ENCODE peak calls at places on chromosomes 6 and 20, in four cellular contexts. X, C, S and L are unnamed samples. For H3K27me3, the result is how much of the 10 kb centered on the place peaks cover.

GRCh38 chr6:111631018-111631417 is 25.3 kb upstream of the TRAF3IP2 start:
- DNase-seq in C (no peak), X (no peak), S (no peak), L (no peak)

GRCh38 chr20:1861347-1861987 is 33.7 kb upstream of the SIRPA start:
- DNase-seq in S (no peak), X (peak), C (no peak), L (no peak)

GRCh38 chr6:105045546-105045945 is 88.6 kb downstream of the LIN28B start:
- DNase-seq in S (no peak), C (no peak), X (peak), L (no peak)

GRCh38 chr20:7665311-7665863 is 274.9 kb downstream of the HAO1 start:
- DNase-seq in X (peak), C (no peak), S (no peak), L (no peak)

GRCh38 chr6:101830501-101831031 is 437.1 kb downstream of the GRIK2 start:
- DNase-seq in X (peak), C (no peak), S (no peak), L (no peak)

GRCh38 chr6:170116643-170117042 is 174.2 kb downstream of the DLL1 start:
- DNase-seq in S (no peak), X (no peak), C (no peak), L (peak)

GRCh38 chr6:121309768-121310473 is 24.4 kb downstream of the TBC1D32 start:
- DNase-seq in S (no peak), X (peak), C (no peak), L (no peak)

GRCh38 chr6:100880901-100881706 is at the start of gene ASCC3:
- DNase-seq in X (peak), S (peak), C (peak), L (peak)

GRCh38 chr6:163935158-163935762 is 520.7 kb downstream of the QKI start:
- DNase-seq in C (no peak), S (no peak), X (peak), L (no peak)

GRCh38 chr6:56359201-56359899 is 112.0 kb upstream of the COL21A1 start:
- DNase-seq in X (peak), C (peak), S (peak), L (peak)

GRCh38 chr20:472889-473292 is 10.6 kb upstream of the TBC1D20 start:
- DNase-seq in C (no peak), S (no peak), X (no peak), L (no peak)

GRCh38 chr6:7165736-7166296 is 58.1 kb downstream of the RREB1 start:
- DNase-seq in C (peak), X (peak), S (no peak), L (no peak)

GRCh38 chr20:64005394-64005793 is 24.5 kb downstream of the PRPF6 start:
- DNase-seq in C (no peak), X (no peak), S (no peak), L (no peak)

GRCh38 chr6:44221291-44221960 is 2.0 kb upstream of the SLC29A1 start:
- DNase-seq in S (peak), C (peak), X (peak), L (peak)

GRCh38 chr6:73704798-73705197 is 8.8 kb downstream of the CD109 start:
- DNase-seq in C (no peak), S (no peak), X (no peak), L (no peak)

GRCh38 chr20:2104236-2104635 is 2.6 kb downstream of the STK35 start:
- DNase-seq in S (no peak), C (no peak), X (no peak), L (no peak)

GRCh38 chr20:36957875-36958667 is 6.6 kb upstream of the SAMHD1 start:
- DNase-seq in X (no peak), C (no peak), S (no peak), L (no peak)

GRCh38 chr20:36956674-36957073 is 5.2 kb upstream of the SAMHD1 start:
- DNase-seq in X (no peak), S (no peak), C (no peak), L (no peak)

GRCh38 chr20:36950432-36951197 is 893 bp downstream of the SAMHD1 start:
- DNase-seq in S (peak), C (peak), X (peak), L (no peak)

GRCh38 chr20:36951198-36951976 is at the start of gene SAMHD1:
- DNase-seq in X (peak), S (peak), C (peak), L (peak)

GRCh38 chr20:36951977-36952738 is 650 bp upstream of the SAMHD1 start:
- DNase-seq in C (no peak), S (no peak), X (peak), L (no peak)
- H3K27ac ChIP-seq in C (peak), S (peak), X (no peak), L (peak)

GRCh38 chr6:41508479-41508878 is 37.7 kb upstream of the FOXP4 start:
- DNase-seq in C (no peak), X (no peak), S (no peak), L (no peak)
- H3K27me3 ChIP-seq in C (half or more), X (under half), S (under half), L (under half)

GRCh38 chr6:18504232-18504596 is 117.1 kb downstream of the RNF144B start:
- DNase-seq in S (no peak), C (no peak), X (no peak), L (no peak)
- H3K4me3 ChIP-seq in S (no peak), C (no peak), X (no peak), L (peak)

GRCh38 chr6:146857960-146858308 is 259.2 kb downstream of the ADGB start:
- DNase-seq in X (no peak), S (no peak), C (peak), L (no peak)

GRCh38 chr6:146859206-146859605 is 260.4 kb downstream of the ADGB start:
- DNase-seq in X (no peak), C (no peak), S (no peak), L (no peak)

GRCh38 chr6:146856296-146856695 is 257.5 kb downstream of the ADGB start:
- DNase-seq in X (no peak), C (no peak), S (no peak), L (no peak)

GRCh38 chr6:146855889-146856288 is 257.1 kb downstream of the ADGB start:
- DNase-seq in S (no peak), C (no peak), X (no peak), L (no peak)

GRCh38 chr6:146857180-146857959 is 258.6 kb downstream of the ADGB start:
- DNase-seq in X (peak), C (peak), S (peak), L (peak)
- H3K27ac ChIP-seq in X (peak), C (no peak), S (no peak), L (peak)